ENCODE peak calls at places on chromosomes 6 and 20, in seven cellular contexts. One of them, this sample, is unnamed.

GRCh38 chr6:111379302-111379701 is 103.7 kb downstream of the REV3L start:
- DNase-seq in aorta: no peak
- DNase-seq in HFF-Myc: no peak
- DNase-seq in activated CD4-positive, CD25-positive, alpha-beta regulatory T cell: no peak
- DNase-seq in astrocyte of the hippocampus: no peak
- DNase-seq in RWPE2: no peak
- DNase-seq in GM03348: no peak
- DNase-seq in this sample: no peak

GRCh38 chr6:31441368-31442267 is 38.2 kb downstream of the MICA start:
- DNase-seq in aorta: peak
- DNase-seq in RWPE2: peak
- DNase-seq in HFF-Myc: no peak
- DNase-seq in astrocyte of the hippocampus: peak
- DNase-seq in activated CD4-positive, CD25-positive, alpha-beta regulatory T cell: peak
- DNase-seq in GM03348: peak
- DNase-seq in this sample: peak

GRCh38 chr20:59752101-59752586 is 147.8 kb downstream of the PHACTR3 start:
- DNase-seq in HFF-Myc: no peak
- DNase-seq in GM03348: no peak
- DNase-seq in activated CD4-positive, CD25-positive, alpha-beta regulatory T cell: no peak
- DNase-seq in astrocyte of the hippocampus: no peak
- DNase-seq in RWPE2: no peak
- DNase-seq in aorta: no peak
- DNase-seq in this sample: no peak

GRCh38 chr20:57595041-57596030 is 24.9 kb downstream of the ZBP1 start:
- DNase-seq in aorta: no peak
- DNase-seq in HFF-Myc: no peak
- DNase-seq in astrocyte of the hippocampus: no peak
- DNase-seq in RWPE2: no peak
- DNase-seq in GM03348: no peak
- DNase-seq in activated CD4-positive, CD25-positive, alpha-beta regulatory T cell: no peak
- DNase-seq in this sample: no peak

GRCh38 chr6:14082287-14082686 is 35.3 kb upstream of the CD83 start:
- DNase-seq in GM03348: no peak
- DNase-seq in aorta: no peak
- DNase-seq in HFF-Myc: no peak
- DNase-seq in RWPE2: no peak
- DNase-seq in astrocyte of the hippocampus: no peak
- DNase-seq in activated CD4-positive, CD25-positive, alpha-beta regulatory T cell: no peak
- DNase-seq in this sample: no peak

GRCh38 chr20:6612615-6612917 is 154.9 kb upstream of the BMP2 start:
- DNase-seq in activated CD4-positive, CD25-positive, alpha-beta regulatory T cell: no peak
- DNase-seq in GM03348: no peak
- DNase-seq in HFF-Myc: no peak
- DNase-seq in RWPE2: no peak
- DNase-seq in aorta: no peak
- DNase-seq in astrocyte of the hippocampus: no peak
- DNase-seq in this sample: no peak

GRCh38 chr6:7590918-7591302 is 912 bp downstream of the SNRNP48 start:
- DNase-seq in aorta: no peak
- DNase-seq in GM03348: peak
- DNase-seq in RWPE2: no peak
- DNase-seq in HFF-Myc: no peak
- DNase-seq in activated CD4-positive, CD25-positive, alpha-beta regulatory T cell: no peak
- DNase-seq in astrocyte of the hippocampus: peak
- DNase-seq in this sample: peak

GRCh38 chr20:33811763-33812672 is 870 bp downstream of the CHMP4B start:
- DNase-seq in GM03348: peak
- DNase-seq in astrocyte of the hippocampus: peak
- DNase-seq in RWPE2: peak
- DNase-seq in HFF-Myc: no peak
- DNase-seq in activated CD4-positive, CD25-positive, alpha-beta regulatory T cell: no peak
- DNase-seq in aorta: peak
- DNase-seq in this sample: peak

GRCh38 chr6:41257369-41258195 is 28.9 kb downstream of the TREM1 start:
- DNase-seq in astrocyte of the hippocampus: peak
- DNase-seq in RWPE2: no peak
- DNase-seq in activated CD4-positive, CD25-positive, alpha-beta regulatory T cell: no peak
- DNase-seq in HFF-Myc: peak
- DNase-seq in GM03348: no peak
- DNase-seq in aorta: no peak
- DNase-seq in this sample: peak

GRCh38 chr6:22029169-22029568 is 267.7 kb downstream of the PRL start:
- DNase-seq in astrocyte of the hippocampus: peak
- DNase-seq in activated CD4-positive, CD25-positive, alpha-beta regulatory T cell: no peak
- DNase-seq in HFF-Myc: no peak
- DNase-seq in aorta: no peak
- DNase-seq in RWPE2: no peak
- DNase-seq in GM03348: no peak
- DNase-seq in this sample: no peak

GRCh38 chr6:6008648-6009421 is 2.1 kb upstream of the NRN1 start:
- DNase-seq in activated CD4-positive, CD25-positive, alpha-beta regulatory T cell: no peak
- DNase-seq in aorta: peak
- DNase-seq in astrocyte of the hippocampus: peak
- DNase-seq in GM03348: peak
- DNase-seq in RWPE2: peak
- DNase-seq in HFF-Myc: no peak
- DNase-seq in this sample: no peak

GRCh38 chr6:23073851-23074250 is 504.5 kb downstream of the HDGFL1 start:
- DNase-seq in astrocyte of the hippocampus: no peak
- DNase-seq in HFF-Myc: no peak
- DNase-seq in aorta: no peak
- DNase-seq in activated CD4-positive, CD25-positive, alpha-beta regulatory T cell: no peak
- DNase-seq in RWPE2: no peak
- DNase-seq in GM03348: no peak
- DNase-seq in this sample: no peak

GRCh38 chr6:89501239-89501638 is 68.3 kb downstream of the ANKRD6 start:
- DNase-seq in astrocyte of the hippocampus: peak
- DNase-seq in activated CD4-positive, CD25-positive, alpha-beta regulatory T cell: no peak
- DNase-seq in HFF-Myc: no peak
- DNase-seq in RWPE2: no peak
- DNase-seq in aorta: no peak
- DNase-seq in GM03348: no peak
- DNase-seq in this sample: no peak

GRCh38 chr20:40564997-40565680 is 123.9 kb downstream of the MAFB start:
- DNase-seq in RWPE2: peak
- DNase-seq in activated CD4-positive, CD25-positive, alpha-beta regulatory T cell: no peak
- DNase-seq in GM03348: peak
- DNase-seq in aorta: no peak
- DNase-seq in astrocyte of the hippocampus: peak
- DNase-seq in HFF-Myc: peak
- DNase-seq in this sample: no peak

GRCh38 chr20:24381886-24382285 is 87.5 kb upstream of the SYNDIG1 start:
- DNase-seq in astrocyte of the hippocampus: no peak
- DNase-seq in RWPE2: no peak
- DNase-seq in aorta: no peak
- DNase-seq in GM03348: no peak
- DNase-seq in activated CD4-positive, CD25-positive, alpha-beta regulatory T cell: no peak
- DNase-seq in HFF-Myc: no peak
- DNase-seq in this sample: no peak

GRCh38 chr20:54223751-54224150 is 15.9 kb downstream of the PFDN4 start:
- DNase-seq in GM03348: no peak
- DNase-seq in aorta: no peak
- DNase-seq in HFF-Myc: no peak
- DNase-seq in activated CD4-positive, CD25-positive, alpha-beta regulatory T cell: no peak
- DNase-seq in RWPE2: no peak
- DNase-seq in astrocyte of the hippocampus: no peak
- DNase-seq in this sample: no peak

GRCh38 chr6:46170357-46171289 is at the start of gene ENPP5:
- DNase-seq in RWPE2: peak
- DNase-seq in aorta: peak
- DNase-seq in GM03348: peak
- DNase-seq in activated CD4-positive, CD25-positive, alpha-beta regulatory T cell: no peak
- DNase-seq in astrocyte of the hippocampus: peak
- DNase-seq in HFF-Myc: no peak
- DNase-seq in this sample: peak

GRCh38 chr6:121971886-121972285 is 427.6 kb upstream of the HSF2 start:
- DNase-seq in aorta: no peak
- DNase-seq in RWPE2: no peak
- DNase-seq in HFF-Myc: no peak
- DNase-seq in activated CD4-positive, CD25-positive, alpha-beta regulatory T cell: no peak
- DNase-seq in astrocyte of the hippocampus: peak
- DNase-seq in GM03348: peak
- DNase-seq in this sample: no peak

GRCh38 chr20:53748821-53749402 is 155.3 kb upstream of the ZNF217 start:
- DNase-seq in HFF-Myc: no peak
- DNase-seq in RWPE2: peak
- DNase-seq in activated CD4-positive, CD25-positive, alpha-beta regulatory T cell: no peak
- DNase-seq in GM03348: peak
- DNase-seq in astrocyte of the hippocampus: peak
- DNase-seq in aorta: no peak
- DNase-seq in this sample: no peak

GRCh38 chr6:16555550-16555949 is 205.7 kb downstream of the ATXN1 start:
- DNase-seq in activated CD4-positive, CD25-positive, alpha-beta regulatory T cell: no peak
- DNase-seq in HFF-Myc: no peak
- DNase-seq in RWPE2: no peak
- DNase-seq in aorta: no peak
- DNase-seq in astrocyte of the hippocampus: no peak
- DNase-seq in GM03348: no peak
- DNase-seq in this sample: no peak

GRCh38 chr6:78770766-78771165 is 96.6 kb upstream of the IRAK1BP1 start:
- DNase-seq in HFF-Myc: no peak
- DNase-seq in astrocyte of the hippocampus: no peak
- DNase-seq in activated CD4-positive, CD25-positive, alpha-beta regulatory T cell: no peak
- DNase-seq in GM03348: no peak
- DNase-seq in aorta: no peak
- DNase-seq in RWPE2: no peak
- DNase-seq in this sample: no peak

GRCh38 chr6:134466751-134467525 is 149.0 kb upstream of the SGK1 start:
- DNase-seq in aorta: no peak
- DNase-seq in RWPE2: no peak
- DNase-seq in GM03348: no peak
- DNase-seq in activated CD4-positive, CD25-positive, alpha-beta regulatory T cell: no peak
- DNase-seq in HFF-Myc: no peak
- DNase-seq in astrocyte of the hippocampus: no peak
- DNase-seq in this sample: no peak

GRCh38 chr20:19964289-19965263 is 52.6 kb upstream of the NAA20 start:
- DNase-seq in aorta: no peak
- DNase-seq in astrocyte of the hippocampus: peak
- DNase-seq in RWPE2: no peak
- DNase-seq in GM03348: peak
- DNase-seq in activated CD4-positive, CD25-positive, alpha-beta regulatory T cell: no peak
- DNase-seq in HFF-Myc: peak
- DNase-seq in this sample: peak

GRCh38 chr20:63752411-63753101 is 13.0 kb downstream of the SLC2A4RG start:
- DNase-seq in GM03348: no peak
- DNase-seq in HFF-Myc: no peak
- DNase-seq in RWPE2: no peak
- DNase-seq in aorta: peak
- DNase-seq in activated CD4-positive, CD25-positive, alpha-beta regulatory T cell: no peak
- DNase-seq in astrocyte of the hippocampus: no peak
- DNase-seq in this sample: no peak

GRCh38 chr20:12053348-12053747 is 135.7 kb downstream of the BTBD3 start:
- DNase-seq in GM03348: peak
- DNase-seq in activated CD4-positive, CD25-positive, alpha-beta regulatory T cell: no peak
- DNase-seq in RWPE2: no peak
- DNase-seq in astrocyte of the hippocampus: peak
- DNase-seq in HFF-Myc: peak
- DNase-seq in aorta: no peak
- DNase-seq in this sample: no peak